ENCODE peak calls at places on chromosomes 6 and 20, in nine cellular contexts. F, T, Y, K, O, U, J, G and D are unnamed samples.

GRCh38 chr20:50107796-50108331 is 5.1 kb downstream of the UBE2V1 start:
- DNase-seq in F (no peak), T (no peak), Y (no peak), K (no peak), O (no peak), U (no peak), J (no peak), G (no peak), D (no peak)

GRCh38 chr6:1708141-1708540 is 98.4 kb downstream of the FOXC1 start:
- DNase-seq in F (no peak), T (no peak), Y (no peak), K (no peak), O (no peak), U (no peak), J (no peak), G (no peak), D (no peak)

GRCh38 chr6:67594366-67594765 is 1040.7 kb upstream of the ADGRB3 start:
- DNase-seq in F (no peak), T (no peak), Y (no peak), K (no peak), O (no peak), U (no peak), J (no peak), G (no peak), D (no peak)

GRCh38 chr6:129370268-129370916 is 339.6 kb downstream of the ARHGAP18 start:
- DNase-seq in F (no peak), T (peak), Y (peak), K (peak), O (no peak), U (peak), J (peak), G (peak), D (peak)

GRCh38 chr6:170226647-170227046 is 64.2 kb downstream of the DLL1 start:
- DNase-seq in F (peak), T (no peak), Y (no peak), K (no peak), O (peak), U (no peak), J (no peak), G (no peak), D (no peak)

GRCh38 chr6:80003841-80004198 is 629 bp upstream of the TTK start:
- DNase-seq in F (peak), T (peak), Y (no peak), K (no peak), O (no peak), U (peak), J (no peak), G (peak), D (peak)

GRCh38 chr20:58086763-58087566 is 141.5 kb downstream of the ANKRD60 start:
- DNase-seq in F (no peak), T (no peak), Y (no peak), K (peak), O (no peak), U (no peak), J (peak), G (peak), D (peak)

GRCh38 chr20:50794181-50794845 is 548 bp upstream of the BCAS4 start:
- DNase-seq in F (no peak), T (no peak), Y (no peak), K (no peak), O (no peak), U (no peak), J (no peak), G (no peak), D (no peak)

GRCh38 chr6:146990284-146990683 is 213.9 kb upstream of the STXBP5 start:
- DNase-seq in F (no peak), T (no peak), Y (no peak), K (peak), O (no peak), U (no peak), J (no peak), G (no peak), D (no peak)

GRCh38 chr6:17591292-17591691 is 8.8 kb upstream of the FAM8A1 start:
- DNase-seq in F (no peak), T (no peak), Y (no peak), K (no peak), O (no peak), U (no peak), J (no peak), G (no peak), D (no peak)

GRCh38 chr6:33248643-33248931 is 23.1 kb downstream of the VPS52 start:
- DNase-seq in F (no peak), T (no peak), Y (no peak), K (no peak), O (no peak), U (no peak), J (no peak), G (no peak), D (peak)

GRCh38 chr6:121881974-121882667 is 446.7 kb downstream of the GJA1 start:
- DNase-seq in F (no peak), T (no peak), Y (no peak), K (peak), O (no peak), U (no peak), J (no peak), G (no peak), D (no peak)

GRCh38 chr6:116382587-116382986 is 11.8 kb downstream of the DSE start:
- DNase-seq in F (no peak), T (no peak), Y (no peak), K (no peak), O (no peak), U (no peak), J (no peak), G (no peak), D (no peak)

GRCh38 chr20:48904566-48905321 is 16.8 kb upstream of the ARFGEF2 start:
- DNase-seq in F (no peak), T (peak), Y (peak), K (peak), O (peak), U (peak), J (peak), G (peak), D (peak)

GRCh38 chr20:23509580-23509913 is 18.6 kb downstream of the CST8 start:
- DNase-seq in F (no peak), T (no peak), Y (no peak), K (no peak), O (no peak), U (no peak), J (no peak), G (no peak), D (no peak)

GRCh38 chr20:58129736-58130135 is 98.7 kb downstream of the ANKRD60 start:
- DNase-seq in F (no peak), T (no peak), Y (no peak), K (no peak), O (no peak), U (no peak), J (no peak), G (no peak), D (no peak)

GRCh38 chr6:5122504-5123112 is 37.5 kb downstream of the PPP1R3G start:
- DNase-seq in F (no peak), T (no peak), Y (no peak), K (no peak), O (no peak), U (no peak), J (no peak), G (no peak), D (no peak)

GRCh38 chr6:157267109-157267611 is 56.2 kb downstream of the TMEM242 start:
- DNase-seq in F (no peak), T (no peak), Y (no peak), K (no peak), O (no peak), U (no peak), J (no peak), G (no peak), D (no peak)

GRCh38 chr20:40754372-40754943 is 65.4 kb upstream of the MAFB start:
- DNase-seq in F (no peak), T (no peak), Y (no peak), K (no peak), O (no peak), U (no peak), J (no peak), G (no peak), D (no peak)

GRCh38 chr6:22362361-22362760 is 65.5 kb upstream of the PRL start:
- DNase-seq in F (no peak), T (no peak), Y (no peak), K (no peak), O (no peak), U (no peak), J (no peak), G (no peak), D (no peak)

GRCh38 chr6:159989882-159990480 is 21.1 kb downstream of the IGF2R start:
- DNase-seq in F (no peak), T (no peak), Y (no peak), K (peak), O (no peak), U (no peak), J (no peak), G (no peak), D (no peak)

GRCh38 chr6:47414517-47415167 is 62.9 kb upstream of the CD2AP start:
- DNase-seq in F (no peak), T (no peak), Y (no peak), K (peak), O (no peak), U (no peak), J (no peak), G (no peak), D (no peak)

GRCh38 chr6:123329337-123329736 is 307.4 kb downstream of the TRDN start:
- DNase-seq in F (no peak), T (no peak), Y (no peak), K (no peak), O (no peak), U (no peak), J (no peak), G (no peak), D (no peak)

GRCh38 chr6:17602888-17603287 is 2.8 kb downstream of the FAM8A1 start:
- DNase-seq in F (no peak), T (no peak), Y (no peak), K (no peak), O (no peak), U (no peak), J (no peak), G (no peak), D (no peak)

GRCh38 chr6:50147371-50147770 is 97.6 kb upstream of the DEFB112 start:
- DNase-seq in F (no peak), T (no peak), Y (no peak), K (peak), O (no peak), U (no peak), J (no peak), G (no peak), D (no peak)

GRCh38 chr6:39804666-39805065 is 12.5 kb downstream of the DAAM2 start:
- DNase-seq in F (no peak), T (no peak), Y (no peak), K (peak), O (no peak), U (no peak), J (no peak), G (no peak), D (no peak)

GRCh38 chr6:139510040-139510815 is 135.8 kb upstream of the CITED2 start:
- DNase-seq in F (no peak), T (no peak), Y (no peak), K (no peak), O (no peak), U (no peak), J (peak), G (no peak), D (no peak)

DNA sequence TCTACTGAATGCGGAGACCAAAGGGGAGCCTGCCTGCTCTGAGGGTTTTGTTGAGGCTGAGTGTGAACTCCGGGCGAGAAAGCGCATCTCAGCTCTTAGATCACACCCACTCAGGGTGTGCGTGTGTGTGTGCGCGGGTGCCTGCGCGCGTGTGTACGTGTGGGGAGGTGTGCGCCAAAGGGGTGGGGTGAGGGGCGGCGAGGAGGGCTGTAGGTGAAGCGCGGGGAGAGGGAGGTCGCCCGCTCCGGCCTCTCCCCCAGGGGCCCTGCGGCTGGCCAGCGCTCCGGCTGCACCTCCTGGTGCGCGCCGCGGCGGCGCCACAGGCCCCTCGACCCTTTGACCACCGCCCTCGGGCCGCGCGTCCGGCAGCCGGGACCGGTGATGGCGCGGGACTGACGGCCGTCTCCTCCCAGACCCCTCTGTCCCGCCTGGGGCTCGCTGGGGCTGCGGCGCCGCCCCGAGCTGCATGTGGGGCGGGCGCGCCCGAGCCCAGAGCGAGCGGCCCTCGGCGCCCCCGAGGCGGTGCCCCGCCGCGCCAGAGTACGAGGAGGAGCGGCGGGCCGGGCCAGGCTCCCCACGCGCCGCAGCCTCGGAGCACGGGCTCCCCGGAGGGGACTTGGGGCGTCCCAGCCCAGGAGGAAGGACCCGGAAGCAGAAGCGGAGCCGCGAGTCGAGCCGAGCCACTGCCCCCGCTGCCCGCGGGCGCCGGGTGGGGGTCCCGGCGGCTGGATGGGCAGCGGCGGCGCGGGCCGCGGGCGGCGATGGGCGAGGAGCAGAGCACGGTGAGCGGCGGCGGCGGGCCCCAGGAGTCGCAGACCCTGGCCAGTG is at the start of gene RNF217:
- DNase-seq in F (peak), T (no peak), Y (peak), K (peak), O (peak), U (no peak), J (peak), G (peak), D (peak)
- H3K27ac ChIP-seq in F (peak), T (no peak), Y (peak), K (peak), O (peak), U (peak), J (peak), G (peak), D (peak)

GRCh38 chr6:13689511-13690256 is 22.0 kb downstream of the RANBP9 start:
- DNase-seq in F (no peak), T (no peak), Y (no peak), K (no peak), O (no peak), U (no peak), J (no peak), G (no peak), D (no peak)
- H3K27ac ChIP-seq in F (no peak), T (peak), Y (no peak), K (no peak), O (no peak), U (no peak), J (no peak), G (no peak), D (no peak)

DNA sequence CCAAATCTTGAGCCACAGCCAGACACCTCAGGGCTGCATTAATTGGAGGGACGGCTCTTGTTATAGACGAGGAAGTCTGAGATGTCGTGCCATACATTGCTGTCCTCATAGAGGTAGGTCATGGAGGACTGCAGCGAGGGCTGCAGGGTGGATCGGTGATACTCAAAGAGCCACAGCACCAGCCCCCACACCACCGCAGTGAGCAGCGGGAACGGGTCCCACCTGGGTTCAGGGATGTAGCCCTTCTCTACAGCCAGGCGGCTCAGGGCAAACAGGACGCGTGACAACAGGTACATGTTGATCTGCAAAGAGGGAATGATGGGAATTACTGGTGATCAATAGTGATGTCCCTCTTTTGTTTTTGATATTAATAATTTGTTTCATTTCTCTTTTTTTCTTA is 12.4 kb downstream of the PXMP4 start:
- DNase-seq in F (no peak), T (no peak), Y (no peak), K (no peak), O (no peak), U (no peak), J (no peak), G (no peak), D (no peak)
- H3K27ac ChIP-seq in F (no peak), T (no peak), Y (no peak), K (no peak), O (no peak), U (no peak), J (no peak), G (no peak), D (no peak)

GRCh38 chr6:155974359-155974758 is 518.7 kb upstream of the NOX3 start:
- DNase-seq in F (no peak), T (no peak), Y (peak), K (no peak), O (no peak), U (no peak), J (no peak), G (no peak), D (no peak)
- H3K27ac ChIP-seq in F (no peak), T (no peak), Y (peak), K (no peak), O (no peak), U (no peak), J (no peak), G (no peak), D (no peak)

DNA sequence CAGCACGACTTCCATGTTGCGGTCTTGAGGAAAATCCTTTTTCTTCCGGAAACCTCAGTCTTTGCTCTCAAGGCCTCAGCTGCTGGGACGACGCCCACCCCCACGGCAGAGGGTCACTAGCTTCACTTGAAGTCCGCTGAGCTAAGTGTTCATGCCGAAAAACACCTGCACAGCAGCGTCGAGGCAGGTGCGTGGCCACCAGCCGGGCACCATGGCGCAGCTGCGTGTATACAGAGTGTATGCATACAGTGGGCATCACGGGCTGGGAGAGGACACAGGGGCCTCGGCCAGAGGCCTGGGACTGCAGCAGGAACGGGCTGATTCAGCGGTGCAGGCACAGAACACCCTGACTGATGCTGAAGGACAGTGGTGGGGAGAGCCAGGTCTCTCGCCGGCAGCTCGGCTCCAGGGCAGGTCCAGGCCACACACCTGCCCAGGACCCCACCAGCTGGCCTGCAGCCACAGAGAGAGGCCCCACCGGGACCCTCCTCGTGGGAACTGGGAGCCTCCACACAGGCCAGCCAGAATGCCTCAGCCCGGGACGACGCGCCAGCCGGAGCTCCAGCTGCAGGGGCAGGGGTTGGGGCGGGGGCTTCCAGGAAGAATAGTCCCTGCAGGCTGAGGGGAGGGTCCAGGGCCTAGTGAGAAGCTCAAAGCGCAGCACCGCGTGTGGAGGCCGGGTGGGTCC is 20.0 kb downstream of the KCNQ2 start:
- DNase-seq in F (no peak), T (no peak), Y (no peak), K (no peak), O (no peak), U (no peak), J (no peak), G (no peak), D (no peak)
- H3K27ac ChIP-seq in F (no peak), T (no peak), Y (no peak), K (no peak), O (no peak), U (no peak), J (no peak), G (peak), D (peak)

GRCh38 chr6:44476849-44477248 is 89.3 kb downstream of the CDC5L start:
- DNase-seq in F (no peak), T (no peak), Y (no peak), K (no peak), O (no peak), U (no peak), J (no peak), G (no peak), D (no peak)

GRCh38 chr6:44478158-44478557 is 90.7 kb downstream of the CDC5L start:
- DNase-seq in F (no peak), T (no peak), Y (no peak), K (no peak), O (no peak), U (no peak), J (no peak), G (no peak), D (no peak)

GRCh38 chr6:44475779-44476434 is 88.4 kb downstream of the CDC5L start:
- DNase-seq in F (peak), T (peak), Y (peak), K (peak), O (peak), U (peak), J (peak), G (peak), D (peak)

GRCh38 chr6:44478591-44479254 is 91.2 kb downstream of the CDC5L start:
- DNase-seq in F (no peak), T (no peak), Y (no peak), K (no peak), O (no peak), U (no peak), J (no peak), G (no peak), D (no peak)

GRCh38 chr6:44477293-44477894 is 89.9 kb downstream of the CDC5L start:
- DNase-seq in F (no peak), T (no peak), Y (no peak), K (no peak), O (no peak), U (no peak), J (no peak), G (no peak), D (no peak)
- H3K27ac ChIP-seq in F (no peak), T (no peak), Y (no peak), K (no peak), O (no peak), U (no peak), J (no peak), G (no peak), D (no peak)

GRCh38 chr6:42505377-42505702 is 53.6 kb upstream of the TRERF1 start:
- DNase-seq in F (no peak), T (no peak), Y (no peak), K (peak), O (no peak), U (no peak), J (no peak), G (no peak), D (no peak)
- H3K27ac ChIP-seq in F (no peak), T (no peak), Y (peak), K (no peak), O (no peak), U (no peak), J (no peak), G (no peak), D (no peak)

DNA sequence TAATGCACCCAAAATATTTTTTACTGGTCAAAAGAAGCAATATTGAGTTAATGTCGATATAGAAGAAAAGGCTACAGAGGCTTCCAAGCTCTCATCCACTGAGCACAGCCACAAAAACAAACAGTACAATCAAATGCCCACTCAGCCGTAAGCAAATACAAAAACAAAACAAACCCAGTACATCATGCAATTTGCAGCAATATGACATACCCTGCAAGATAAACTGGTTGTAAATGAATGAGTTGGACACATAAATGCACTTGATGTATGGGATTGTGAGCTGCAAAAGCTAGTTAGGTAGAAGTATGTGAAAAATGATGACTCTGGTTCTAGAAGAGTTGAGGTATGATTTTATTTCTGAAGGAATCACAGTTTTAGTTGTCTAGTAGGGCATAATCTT is 83.9 kb downstream of the SESN1 start:
- DNase-seq in F (no peak), T (no peak), Y (no peak), K (no peak), O (no peak), U (no peak), J (no peak), G (no peak), D (no peak)
- H3K27ac ChIP-seq in F (peak), T (peak), Y (peak), K (no peak), O (peak), U (no peak), J (no peak), G (peak), D (peak)

DNA sequence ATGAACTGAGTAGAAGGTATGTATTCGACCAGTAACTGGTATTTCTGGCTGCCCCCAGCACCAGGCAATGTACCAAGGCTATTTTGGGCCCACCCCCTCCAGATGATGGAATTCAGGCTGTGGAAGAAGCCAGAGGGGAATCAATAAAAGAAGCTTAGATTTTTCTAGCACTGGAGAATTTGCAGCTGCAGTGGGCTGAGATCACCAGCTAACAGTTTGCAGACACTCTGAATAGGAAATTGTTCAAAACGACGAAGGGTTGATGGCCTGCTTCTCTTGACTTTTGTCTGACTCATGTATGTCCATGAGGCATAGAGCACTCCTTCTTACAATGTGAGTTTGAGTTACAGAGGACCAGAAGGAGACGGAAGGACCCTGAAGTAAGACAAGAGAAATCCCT is 32.4 kb upstream of the FBXO9 start:
- DNase-seq in F (no peak), T (no peak), Y (no peak), K (peak), O (no peak), U (no peak), J (no peak), G (peak), D (peak)
- H3K27ac ChIP-seq in F (no peak), T (no peak), Y (no peak), K (peak), O (no peak), U (no peak), J (peak), G (peak), D (peak)